ENCODE peak calls at places on chromosome 22, in four cellular contexts. N is H54, J is HFFc6, Z is germinal center. E is an unnamed sample.

GRCh38 chr22:24390576-24390975 is 36.8 kb upstream of the ADORA2A start:
- DNase-seq in N (no peak), J (no peak), Z (no peak), E (no peak)

GRCh38 chr22:37045958-37046357 is 5.6 kb upstream of the KCTD17 start:
- DNase-seq in N (peak; percentile 56), J (peak; percentile 41), Z (peak; percentile 39), E (no peak)

GRCh38 chr22:37633082-37633692 is 6.3 kb upstream of the SH3BP1 start:
- DNase-seq in N (no peak), J (no peak), Z (peak; percentile 78), E (no peak)

GRCh38 chr22:28899199-28899853 is 16.0 kb downstream of the ZNRF3 start:
- DNase-seq in N (no peak), J (no peak), Z (no peak), E (no peak)

GRCh38 chr22:42949159-42949558 is 65.8 kb downstream of the PACSIN2 start:
- DNase-seq in N (no peak), J (no peak), Z (no peak), E (no peak)

GRCh38 chr22:50399751-50400331 is 56.7 kb downstream of the PPP6R2 start:
- DNase-seq in N (no peak), J (peak; percentile 6), Z (no peak), E (peak; percentile 12)

GRCh38 chr22:36445158-36445668 is 36.2 kb downstream of the TXN2 start:
- DNase-seq in N (peak; percentile 67), J (peak; percentile 90), Z (no peak), E (peak; percentile 85)

GRCh38 chr22:41347066-41347859 is 34.5 kb upstream of the TEF start:
- DNase-seq in N (no peak), J (no peak), Z (no peak), E (no peak)

GRCh38 chr22:19691721-19692341 is 22.5 kb upstream of the SEPTIN5 start:
- DNase-seq in N (peak; percentile 37), J (peak; percentile 25), Z (no peak), E (no peak)

GRCh38 chr22:29328566-29329500 is 13.3 kb upstream of the RASL10A start:
- DNase-seq in N (peak; percentile 63), J (no peak), Z (no peak), E (no peak)